ENCODE peak calls at places on chromosome 19, in four cellular contexts. E is RPMI8226, F is HT1080, V is ELF-1. I is an unnamed sample.
A peak's percentile ranks its signal among the peaks of the same experiment; 100 is the strongest.

GRCh38 chr19:19059837-19060611 is 3.8 kb upstream of the SLC25A42 start:
- DNase-seq in F (no peak), E (no peak), V (no peak), I (no peak)

GRCh38 chr19:10667867-10668266 is 13.7 kb downstream of the ILF3 start:
- DNase-seq in F (no peak), E (no peak), V (no peak), I (no peak)

GRCh38 chr19:58227964-58228583 is 640 bp upstream of the ZNF544 start:
- DNase-seq in F (no peak), V (peak; percentile 13), E (peak; percentile 21), I (peak; percentile 22)

GRCh38 chr19:8251025-8251472 is 41.9 kb downstream of the CERS4 start:
- DNase-seq in F (no peak), E (no peak), V (no peak), I (no peak)

GRCh38 chr19:19643158-19644053 is at the start of gene GMIP:
- DNase-seq in V (peak; percentile 91), F (peak; percentile 48), E (peak; percentile 86), I (peak; percentile 96)

GRCh38 chr19:29308977-29309520 is 96.1 kb upstream of the UQCRFS1 start:
- DNase-seq in F (no peak), V (peak; percentile 55), E (no peak), I (peak; percentile 59)

GRCh38 chr19:27971071-27971470 is 1241.9 kb downstream of the UQCRFS1 start:
- DNase-seq in F (peak; percentile 51), E (no peak), V (peak; percentile 88), I (peak; percentile 70)

GRCh38 chr19:16040642-16041041 is 35.7 kb upstream of the TPM4 start:
- DNase-seq in V (no peak), F (no peak), E (peak; percentile 35), I (no peak)

GRCh38 chr19:38639679-38640078 is 7.8 kb upstream of the ACTN4 start:
- DNase-seq in V (peak; percentile 36), E (no peak), F (no peak), I (no peak)

GRCh38 chr19:409006-409514 is at the start of gene C2CD4C:
- DNase-seq in E (no peak), V (no peak), F (no peak), I (peak; percentile 78)